ENCODE peak calls at places on chromosomes 7 and 10, in four cellular contexts. F is cardiac muscle cell, K is neural progenitor cell, C is psoas muscle. Z is an unnamed sample.

GRCh38 chr7:46927131-46927810 is 654.6 kb downstream of the TNS3 start:
- DNase-seq in F (no peak), K (no peak), C (no peak), Z (peak; percentile 61)

GRCh38 chr10:103504181-103504783 is 10.8 kb downstream of the NEURL1 start:
- DNase-seq in F (no peak), K (no peak), C (no peak), Z (peak; percentile 63)

GRCh38 chr7:155343150-155343549 is 45.5 kb downstream of the INSIG1 start:
- DNase-seq in F (no peak), K (no peak), C (no peak), Z (no peak)

GRCh38 chr10:31075434-31075833 is 43.8 kb upstream of the ZNF438 start:
- DNase-seq in F (no peak), K (no peak), C (no peak), Z (peak; percentile 91)

GRCh38 chr10:61730671-61731070 is 67.9 kb downstream of the CABCOCO1 start:
- DNase-seq in F (no peak), K (no peak), C (no peak), Z (no peak)

GRCh38 chr10:51667992-51668689 is 31.3 kb downstream of the CSTF2T start:
- DNase-seq in F (no peak), K (no peak), C (no peak), Z (no peak)

GRCh38 chr10:70274643-70275042 is 9.2 kb downstream of the NPFFR1 start:
- DNase-seq in F (no peak), K (no peak), C (no peak), Z (no peak)

GRCh38 chr10:50613726-50614443 is 9.9 kb downstream of the SGMS1 start:
- DNase-seq in F (no peak), K (no peak), C (no peak), Z (no peak)

GRCh38 chr10:100355069-100355468 is 8.0 kb downstream of the SCD start:
- DNase-seq in F (no peak), K (no peak), C (no peak), Z (no peak)

GRCh38 chr7:134514106-134514505 is 13.3 kb upstream of the AKR1B10 start:
- DNase-seq in F (no peak), K (no peak), C (no peak), Z (peak; percentile 22)

GRCh38 chr7:84532196-84532595 is 337.6 kb upstream of the SEMA3A start:
- DNase-seq in F (no peak), K (no peak), C (no peak), Z (no peak)

GRCh38 chr7:82740246-82740848 is 296.8 kb upstream of the CACNA2D1 start:
- DNase-seq in F (peak; percentile 79), K (peak; percentile 78), C (no peak), Z (peak; percentile 69)

GRCh38 chr7:29970158-29970557 is 19.4 kb downstream of the SCRN1 start:
- DNase-seq in F (no peak), K (no peak), C (no peak), Z (peak; percentile 9)

GRCh38 chr7:81211204-81211603 is 292.4 kb upstream of the SEMA3C start:
- DNase-seq in F (no peak), K (no peak), C (no peak), Z (no peak)

GRCh38 chr7:132177708-132178392 is 398.4 kb downstream of the PLXNA4 start:
- DNase-seq in F (no peak), K (no peak), C (no peak), Z (no peak)

GRCh38 chr10:16674147-16674703 is 143.0 kb downstream of the RSU1 start:
- DNase-seq in F (no peak), K (no peak), C (no peak), Z (no peak)

GRCh38 chr7:11952972-11953371 is 121.0 kb upstream of the THSD7A start:
- DNase-seq in F (no peak), K (no peak), C (no peak), Z (no peak)

GRCh38 chr7:73615886-73616285 is 8.4 kb downstream of the MLXIPL start:
- DNase-seq in F (no peak), K (peak; percentile 49), C (no peak), Z (peak; percentile 25)

GRCh38 chr7:73611017-73611555 is 13.2 kb downstream of the MLXIPL start:
- DNase-seq in F (no peak), K (no peak), C (peak; percentile 73), Z (no peak)

GRCh38 chr7:73610105-73610504 is 14.2 kb downstream of the MLXIPL start:
- DNase-seq in F (no peak), K (no peak), C (peak; percentile 17), Z (no peak)

GRCh38 chr7:73613954-73614735 is 10.2 kb downstream of the MLXIPL start:
- DNase-seq in F (no peak), K (no peak), C (no peak), Z (peak; percentile 66)

GRCh38 chr7:73612598-73613269 is 11.6 kb downstream of the MLXIPL start:
- DNase-seq in F (peak; percentile 33), K (peak; percentile 40), C (peak; percentile 67), Z (peak; percentile 46)
- TF ChIP-seq CTCF in F (peak; percentile 26), K (peak; percentile 20), C (peak; percentile 18), Z (peak; percentile 19)

GRCh38 chr7:142797342-142797798 is 26.6 kb downstream of the PRSS2 start:
- DNase-seq in F (no peak), K (peak; percentile 31), C (no peak), Z (no peak)

GRCh38 chr7:142795339-142795863 is 24.6 kb downstream of the PRSS2 start:
- DNase-seq in F (no peak), K (no peak), C (no peak), Z (peak; percentile 5)

GRCh38 chr7:142797799-142798377 is 27.1 kb downstream of the PRSS2 start:
- DNase-seq in F (no peak), K (peak; percentile 29), C (no peak), Z (no peak)

GRCh38 chr7:142796001-142796500 is 25.3 kb downstream of the PRSS2 start:
- DNase-seq in F (no peak), K (peak; percentile 20), C (no peak), Z (no peak)

DNA sequence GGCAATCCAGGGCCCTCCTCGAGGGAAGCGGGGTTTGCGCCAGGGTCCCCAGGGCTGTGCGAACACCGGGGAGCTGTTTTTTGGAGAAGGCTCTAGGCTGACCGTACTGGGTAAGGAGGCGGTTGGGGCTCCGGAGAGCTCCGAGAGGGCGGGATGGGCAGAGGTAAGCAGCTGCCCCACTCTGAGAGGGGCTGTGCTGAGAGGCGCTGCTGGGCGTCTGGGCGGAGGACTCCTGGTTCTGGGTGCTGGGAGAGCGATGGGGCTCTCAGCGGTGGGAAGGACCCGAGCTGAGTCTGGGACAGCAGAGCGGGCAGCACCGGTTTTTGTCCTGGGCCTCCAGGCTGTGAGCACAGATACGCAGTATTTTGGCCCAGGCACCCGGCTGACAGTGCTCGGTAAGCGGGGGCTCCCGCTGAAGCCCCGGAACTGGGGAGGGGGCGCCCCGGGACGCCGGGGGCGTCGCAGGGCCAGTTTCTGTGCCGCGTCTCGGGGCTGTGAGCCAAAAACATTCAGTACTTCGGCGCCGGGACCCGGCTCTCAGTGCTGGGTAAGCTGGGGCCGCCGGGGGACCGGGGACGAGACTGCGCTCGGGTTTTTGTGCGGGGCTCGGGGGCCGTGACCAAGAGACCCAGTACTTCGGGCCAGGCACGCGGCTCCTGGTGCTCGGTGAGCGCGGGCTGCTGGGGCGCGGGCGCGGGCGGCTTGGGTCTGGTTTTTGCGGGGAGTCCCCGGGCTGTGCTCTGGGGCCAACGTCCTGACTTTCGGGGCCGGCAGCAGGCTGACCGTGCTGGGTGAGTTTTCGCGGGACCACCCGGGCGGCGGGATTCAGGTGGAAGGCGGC is 26.0 kb downstream of the PRSS2 start:
- DNase-seq in F (peak; percentile 47), K (peak; percentile 50), C (no peak), Z (no peak)
- H3K4me3 ChIP-seq in F (peak overlapping the region; percentile 26), K (peak overlapping the region; percentile 57), C (peak overlapping the region; percentile 67), Z (no peak overlapping the region)

GRCh38 chr10:35640474-35640873 is 1.6 kb downstream of the FZD8 start:
- DNase-seq in F (peak; percentile 87), K (peak; percentile 92), C (peak; percentile 84), Z (peak; percentile 79)
- TF ChIP-seq CTCF in F (peak; percentile 26), K (peak; percentile 45), C (peak; percentile 61), Z (peak; percentile 27)

GRCh38 chr10:79229081-79229541 is 118.2 kb upstream of the PPIF start:
- DNase-seq in F (no peak), K (no peak), C (no peak), Z (peak; percentile 78)
- H3K4me3 ChIP-seq in F (no peak overlapping the region), K (no peak overlapping the region), C (no peak overlapping the region), Z (no peak overlapping the region)